ENCODE peak calls at places on chromosomes 5 and 9, in six cellular contexts. W, B, X, U, T and G are unnamed samples.

GRCh38 chr5:4875942-4876341 is 264.2 kb upstream of the ADAMTS16 start:
- DNase-seq in B (no peak), X (no peak), W (no peak), U (no peak), T (no peak), G (no peak)

GRCh38 chr9:85212887-85213286 is 528.9 kb downstream of the AGTPBP1 start:
- DNase-seq in B (peak), W (no peak), T (no peak), X (no peak), U (no peak), G (no peak)

GRCh38 chr9:128494108-128494742 is 10.3 kb upstream of the GLE1 start:
- DNase-seq in T (no peak), X (peak), U (no peak), W (peak), B (no peak), G (peak)

GRCh38 chr9:14907360-14907685 is 2.9 kb downstream of the FREM1 start:
- DNase-seq in B (no peak), U (no peak), T (peak), X (no peak), W (no peak), G (peak)

GRCh38 chr9:100013573-100013972 is 85.2 kb downstream of the ERP44 start:
- DNase-seq in U (no peak), T (no peak), B (no peak), W (no peak), X (no peak), G (no peak)

GRCh38 chr5:102681403-102681983 is 73.6 kb upstream of the PAM start:
- DNase-seq in X (peak), B (peak), U (peak), W (peak), T (peak), G (peak)

GRCh38 chr5:151281001-151281639 is 22.4 kb downstream of the SLC36A3 start:
- DNase-seq in T (no peak), U (no peak), B (no peak), W (no peak), X (no peak), G (no peak)

GRCh38 chr9:95511232-95511951 is 5.4 kb downstream of the PTCH1 start:
- DNase-seq in W (peak), X (peak), T (no peak), B (peak), U (no peak), G (peak)

GRCh38 chr9:96052703-96053102 is 177.2 kb downstream of the ERCC6L2 start:
- DNase-seq in W (no peak), T (no peak), U (no peak), B (no peak), X (no peak), G (no peak)

GRCh38 chr9:133737071-133737773 is 930 bp downstream of the SARDH start:
- DNase-seq in X (peak), B (no peak), W (no peak), U (no peak), T (no peak), G (no peak)

GRCh38 chr5:103389846-103390245 is 131.3 kb downstream of the MACIR start:
- DNase-seq in T (peak), X (no peak), B (no peak), W (no peak), U (no peak), G (peak)

GRCh38 chr5:150181035-150181434 is 8.8 kb upstream of the SLC6A7 start:
- DNase-seq in W (no peak), B (peak), T (no peak), U (no peak), X (no peak), G (no peak)